ENCODE peak calls at places on chromosomes 11 and 22, in four cellular contexts. One of them, this sample, is unnamed.
A peak's percentile ranks its signal among the peaks of the same experiment; 100 is the strongest.

GRCh38 chr11:94909371-94909820 is 64.0 kb downstream of the CWC15 start:
- DNase-seq in H1: no peak
- DNase-seq in GM12878: no peak
- DNase-seq in K562: no peak
- DNase-seq in this sample: no peak

GRCh38 chr11:34492806-34493414 is 20.7 kb downstream of the ELF5 start:
- DNase-seq in GM12878: no peak
- DNase-seq in K562: peak; percentile 65
- DNase-seq in H1: peak; percentile 7
- DNase-seq in this sample: peak; percentile 72

GRCh38 chr11:93908689-93909088 is 58.3 kb upstream of the VSTM5 start:
- DNase-seq in GM12878: no peak
- DNase-seq in H1: no peak
- DNase-seq in K562: no peak
- DNase-seq in this sample: no peak

GRCh38 chr11:76787911-76788596 is 4.9 kb downstream of the TSKU start:
- DNase-seq in H1: no peak
- DNase-seq in K562: peak; percentile 90
- DNase-seq in GM12878: no peak
- DNase-seq in this sample: peak; percentile 74

GRCh38 chr22:30390974-30391691 is 3.9 kb upstream of the RNF215 start:
- DNase-seq in GM12878: peak; percentile 51
- DNase-seq in H1: peak; percentile 54
- DNase-seq in K562: peak; percentile 71
- DNase-seq in this sample: peak; percentile 80

GRCh38 chr11:60831501-60832079 is 10.3 kb upstream of the CCDC86 start:
- DNase-seq in K562: no peak
- DNase-seq in H1: no peak
- DNase-seq in GM12878: no peak
- DNase-seq in this sample: peak; percentile 51

GRCh38 chr11:128298271-128298670 is 289.1 kb downstream of the ETS1 start:
- DNase-seq in GM12878: no peak
- DNase-seq in H1: no peak
- DNase-seq in K562: no peak
- DNase-seq in this sample: no peak

GRCh38 chr11:92627615-92628201 is 341.7 kb upstream of the MTNR1B start:
- DNase-seq in GM12878: no peak
- DNase-seq in K562: no peak
- DNase-seq in H1: no peak
- DNase-seq in this sample: no peak

GRCh38 chr11:706957-707816 is 1.2 kb downstream of the EPS8L2 start:
- DNase-seq in K562: no peak
- DNase-seq in H1: no peak
- DNase-seq in GM12878: no peak
- DNase-seq in this sample: peak; percentile 68

GRCh38 chr11:32145282-32145681 is 54.4 kb downstream of the RCN1 start:
- DNase-seq in GM12878: no peak
- DNase-seq in H1: no peak
- DNase-seq in K562: no peak
- DNase-seq in this sample: no peak

GRCh38 chr11:94067010-94067409 is 45.9 kb downstream of the HEPHL1 start:
- DNase-seq in K562: no peak
- DNase-seq in H1: no peak
- DNase-seq in GM12878: no peak
- DNase-seq in this sample: no peak

GRCh38 chr22:29704528-29705285 is 15.1 kb upstream of the CABP7 start:
- DNase-seq in GM12878: no peak
- DNase-seq in H1: no peak
- DNase-seq in K562: no peak
- DNase-seq in this sample: peak; percentile 89

GRCh38 chr11:502288-503178 is 4.5 kb downstream of the RNH1 start:
- DNase-seq in K562: no peak
- DNase-seq in H1: no peak
- DNase-seq in GM12878: no peak
- DNase-seq in this sample: peak; percentile 28

GRCh38 chr11:43518407-43519165 is 159.9 kb downstream of the TTC17 start:
- DNase-seq in K562: no peak
- DNase-seq in GM12878: no peak
- DNase-seq in H1: no peak
- DNase-seq in this sample: no peak

GRCh38 chr11:43521471-43521870 is 159.1 kb upstream of the HSD17B12 start:
- DNase-seq in GM12878: no peak
- DNase-seq in H1: no peak
- DNase-seq in K562: no peak
- DNase-seq in this sample: no peak

DNA sequence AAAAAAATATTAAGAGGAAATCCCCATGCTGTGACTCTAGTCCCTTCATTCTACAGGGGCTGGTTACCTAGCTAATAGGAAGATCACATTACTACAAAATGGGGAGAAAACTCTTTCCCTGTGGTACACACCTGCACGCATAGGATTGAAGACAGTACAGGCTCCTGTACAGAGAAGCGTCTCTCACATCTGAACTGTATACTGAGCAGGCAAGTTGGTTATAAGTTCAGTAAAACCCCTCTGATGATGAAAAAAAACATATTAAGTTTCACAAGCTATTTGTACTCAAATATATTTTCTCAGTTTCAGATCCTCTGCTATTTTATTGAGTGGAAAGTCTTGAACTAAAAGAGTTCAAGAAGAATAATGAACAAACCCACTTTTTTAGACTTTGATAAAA is 156.9 kb upstream of the HSD17B12 start:
- DNase-seq in GM12878: no peak
- DNase-seq in K562: no peak
- DNase-seq in H1: no peak
- DNase-seq in this sample: no peak
- TF ChIP-seq TAF1 in GM12878: no peak
- TF ChIP-seq TAF1 in K562: no peak
- TF ChIP-seq TAF1 in H1: no peak
- TF ChIP-seq TAF1 in this sample: no peak

DNA sequence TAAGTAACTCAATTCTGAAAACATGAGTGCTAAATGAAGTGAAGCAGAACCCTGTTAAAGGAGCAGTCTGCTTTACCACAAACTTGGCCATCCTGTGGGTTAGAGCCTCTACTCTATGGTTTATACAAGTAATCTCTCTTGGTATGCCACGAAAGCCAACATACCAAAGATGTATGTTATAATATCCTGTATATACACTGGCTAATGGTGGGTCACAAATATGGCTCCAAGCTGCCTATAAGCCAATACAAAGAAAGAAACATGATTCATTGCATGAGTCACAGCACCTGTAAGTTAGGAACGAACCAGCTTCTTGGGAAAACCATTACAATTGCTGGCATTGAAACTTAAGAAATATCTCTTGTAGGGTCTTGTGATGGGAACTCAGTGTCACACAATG is 16.1 kb downstream of the XRRA1 start:
- DNase-seq in GM12878: no peak
- DNase-seq in H1: no peak
- DNase-seq in K562: no peak
- DNase-seq in this sample: no peak
- H3K36me3 ChIP-seq in GM12878: peaks cover 2% of the 10 kb centered on the region
- H3K36me3 ChIP-seq in H1: no peaks in the 10 kb centered on the region
- H3K36me3 ChIP-seq in K562: peaks cover 85% of the 10 kb centered on the region
- H3K36me3 ChIP-seq in this sample: peaks cover 34% of the 10 kb centered on the region

GRCh38 chr11:120563698-120564572 is 52.4 kb downstream of the GRIK4 start:
- DNase-seq in GM12878: no peak
- DNase-seq in H1: no peak
- DNase-seq in K562: no peak
- DNase-seq in this sample: no peak
- TF ChIP-seq TAF1 in GM12878: no peak
- TF ChIP-seq TAF1 in H1: no peak
- TF ChIP-seq TAF1 in K562: no peak
- TF ChIP-seq TAF1 in this sample: no peak

GRCh38 chr22:38298312-38299000 is 18.8 kb downstream of the CSNK1E start:
- DNase-seq in K562: peak; percentile 21
- DNase-seq in H1: no peak
- DNase-seq in GM12878: no peak
- DNase-seq in this sample: peak; percentile 52
- H3K36me3 ChIP-seq in K562: peaks cover 80% of the 10 kb centered on the region
- H3K36me3 ChIP-seq in H1: peaks cover 96% of the 10 kb centered on the region
- H3K36me3 ChIP-seq in GM12878: peaks cover 63% of the 10 kb centered on the region
- H3K36me3 ChIP-seq in this sample: no peaks in the 10 kb centered on the region

DNA sequence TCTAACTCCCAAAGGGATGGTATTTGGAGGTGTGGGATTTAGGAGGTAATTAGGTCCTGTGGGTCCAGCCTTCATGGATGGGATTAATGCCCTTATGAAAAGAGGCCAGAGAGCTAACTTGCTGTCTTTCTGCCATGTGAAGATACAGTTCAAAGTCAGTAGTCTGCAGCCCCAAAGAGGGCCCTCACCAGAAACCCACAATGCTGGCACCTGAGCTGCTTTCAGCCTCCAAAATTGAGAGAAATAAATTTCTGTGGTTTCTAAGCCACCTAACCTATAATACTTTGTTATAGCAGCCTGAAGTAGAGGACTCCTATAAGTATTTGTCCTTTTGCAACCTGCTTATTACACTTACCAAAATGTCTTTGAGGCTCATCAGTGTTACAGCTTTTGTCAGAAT is 16.2 kb downstream of the ATM start:
- DNase-seq in H1: no peak
- DNase-seq in GM12878: no peak
- DNase-seq in K562: no peak
- DNase-seq in this sample: no peak
- TF ChIP-seq TAF1 in H1: no peak
- TF ChIP-seq TAF1 in GM12878: no peak
- TF ChIP-seq TAF1 in K562: no peak
- TF ChIP-seq TAF1 in this sample: no peak

This sample was measured in SK-N-SH.